ENCODE peak calls at places on chromosomes 16 and 17, in five cellular contexts. G is endodermal cell, C is heart right ventricle, K is testis, Z is kidney. L is an unnamed sample. For H3K4me1, the result is how much of the 10 kb centered on the place peaks cover.

GRCh38 chr16:86970279-86970678 is 346.9 kb downstream of the C16orf95 start:
- DNase-seq in C (no peak), K (no peak), G (no peak), Z (peak), L (peak)

GRCh38 chr16:27751676-27752075 is 201.7 kb downstream of the KATNIP start:
- DNase-seq in K (no peak), C (no peak), Z (peak), G (no peak), L (peak)

GRCh38 chr17:39099686-39100293 is 51.6 kb downstream of the PLXDC1 start:
- DNase-seq in C (peak), G (no peak), Z (no peak), K (peak), L (peak)

GRCh38 chr17:15169676-15170075 is 95.5 kb downstream of the PMP22 start:
- DNase-seq in Z (no peak), G (no peak), C (no peak), K (no peak), L (no peak)

GRCh38 chr16:66886914-66887313 is 6.6 kb downstream of the PDP2 start:
- DNase-seq in Z (no peak), C (no peak), K (no peak), G (no peak), L (no peak)

GRCh38 chr16:1003551-1004347 is 22.2 kb downstream of the SOX8 start:
- DNase-seq in G (no peak), Z (no peak), K (no peak), C (no peak), L (peak)

GRCh38 chr16:26795184-26795583 is 271.5 kb upstream of the C16orf82 start:
- DNase-seq in C (no peak), G (peak), Z (no peak), K (no peak), L (no peak)

GRCh38 chr17:68074279-68074678 is 38.7 kb downstream of the KPNA2 start:
- DNase-seq in G (no peak), K (no peak), C (no peak), Z (peak), L (no peak)

GRCh38 chr17:40038882-40039513 is 15.2 kb downstream of the MED24 start:
- DNase-seq in C (peak), G (peak), Z (peak), K (peak), L (peak)

GRCh38 chr16:66446737-66447136 is 19.6 kb downstream of the BEAN1 start:
- DNase-seq in Z (no peak), C (no peak), G (peak), K (no peak), L (no peak)

GRCh38 chr17:34076743-34077631 is 178.1 kb upstream of the CCL2 start:
- DNase-seq in G (no peak), Z (no peak), K (no peak), C (no peak), L (no peak)

GRCh38 chr16:62149646-62150045 is 113.4 kb upstream of the CDH8 start:
- DNase-seq in K (no peak), C (no peak), Z (no peak), G (no peak), L (no peak)

GRCh38 chr17:74601944-74602572 is 10.0 kb upstream of the CD300LD start:
- DNase-seq in G (peak), K (peak), Z (no peak), C (peak), L (no peak)

GRCh38 chr17:41421617-41422016 is 2.8 kb downstream of the KRT37 start:
- DNase-seq in G (no peak), C (no peak), K (no peak), Z (no peak), L (no peak)

GRCh38 chr17:45305532-45306087 is 11.2 kb downstream of the MAP3K14 start:
- DNase-seq in G (no peak), K (no peak), Z (no peak), C (no peak), L (peak)
- H3K4me1 ChIP-seq in G (under half), K (under half), Z (under half), C (half or more), L (under half)

DNA sequence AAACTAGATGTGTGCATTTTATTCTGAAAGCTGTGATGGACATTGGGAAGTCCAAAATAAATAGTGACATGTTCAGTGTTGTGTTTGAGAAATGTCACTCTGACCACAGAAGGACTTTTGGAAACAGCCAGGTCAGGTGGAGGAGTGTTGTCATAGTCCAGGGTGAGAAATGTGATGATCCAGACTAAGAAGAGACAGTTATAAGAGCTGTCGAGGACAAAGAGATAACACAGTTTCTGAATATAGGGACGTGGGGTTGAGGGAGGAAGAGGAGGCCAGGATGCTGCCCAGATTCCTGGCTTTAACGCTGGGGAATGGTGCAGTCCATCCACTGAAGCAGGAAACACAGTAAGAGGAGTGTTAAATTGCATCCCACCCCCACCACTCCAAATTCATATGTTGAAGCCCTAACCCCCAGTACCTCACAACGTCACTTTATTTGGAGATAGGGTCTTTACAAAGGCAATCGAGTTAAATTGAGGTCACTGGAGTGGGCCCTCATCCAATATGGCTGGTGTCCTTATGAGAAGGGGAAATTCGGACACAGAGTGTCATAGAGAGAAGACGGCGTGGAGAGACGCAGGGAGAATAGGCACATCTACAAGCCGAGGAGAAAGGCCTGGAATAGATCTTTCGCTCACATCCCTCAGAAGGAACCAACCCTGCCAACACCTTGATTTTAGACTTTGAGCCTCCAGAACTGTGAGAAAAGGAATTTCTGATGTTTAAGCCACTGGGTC is 71.3 kb downstream of the VAT1L start:
- DNase-seq in Z (no peak), G (no peak), C (peak), K (no peak), L (no peak)
- H3K4me1 ChIP-seq in Z (under half), G (under half), C (under half), K (under half), L (under half)

GRCh38 chr16:81466351-81466960 is 21.8 kb downstream of the CMIP start:
- DNase-seq in C (no peak), K (no peak), Z (peak), G (no peak), L (no peak)
- H3K4me1 ChIP-seq in C (under half), K (under half), Z (under half), G (under half), L (under half)

GRCh38 chr17:18037482-18037881 is 1.5 kb downstream of the ATPAF2 start:
- DNase-seq in Z (no peak), C (no peak), K (no peak), G (no peak), L (no peak)
- H3K4me1 ChIP-seq in Z (under half), C (under half), K (under half), G (under half), L (under half)

GRCh38 chr17:78787444-78787843 is 5.4 kb upstream of the CYTH1 start:
- DNase-seq in C (no peak), G (no peak), K (no peak), Z (peak), L (no peak)

GRCh38 chr17:78785011-78785662 is 3.1 kb upstream of the CYTH1 start:
- DNase-seq in Z (peak), C (no peak), G (no peak), K (no peak), L (no peak)

GRCh38 chr17:78783711-78784396 is 1.8 kb upstream of the CYTH1 start:
- DNase-seq in G (no peak), K (no peak), Z (no peak), C (no peak), L (no peak)

GRCh38 chr17:78784397-78784751 is 2.3 kb upstream of the CYTH1 start:
- DNase-seq in K (no peak), Z (no peak), C (no peak), G (no peak), L (no peak)

GRCh38 chr17:78785663-78786057 is 3.6 kb upstream of the CYTH1 start:
- DNase-seq in C (no peak), K (no peak), G (peak), Z (no peak), L (no peak)
- H3K4me1 ChIP-seq in C (under half), K (under half), G (under half), Z (under half), L (under half)

DNA sequence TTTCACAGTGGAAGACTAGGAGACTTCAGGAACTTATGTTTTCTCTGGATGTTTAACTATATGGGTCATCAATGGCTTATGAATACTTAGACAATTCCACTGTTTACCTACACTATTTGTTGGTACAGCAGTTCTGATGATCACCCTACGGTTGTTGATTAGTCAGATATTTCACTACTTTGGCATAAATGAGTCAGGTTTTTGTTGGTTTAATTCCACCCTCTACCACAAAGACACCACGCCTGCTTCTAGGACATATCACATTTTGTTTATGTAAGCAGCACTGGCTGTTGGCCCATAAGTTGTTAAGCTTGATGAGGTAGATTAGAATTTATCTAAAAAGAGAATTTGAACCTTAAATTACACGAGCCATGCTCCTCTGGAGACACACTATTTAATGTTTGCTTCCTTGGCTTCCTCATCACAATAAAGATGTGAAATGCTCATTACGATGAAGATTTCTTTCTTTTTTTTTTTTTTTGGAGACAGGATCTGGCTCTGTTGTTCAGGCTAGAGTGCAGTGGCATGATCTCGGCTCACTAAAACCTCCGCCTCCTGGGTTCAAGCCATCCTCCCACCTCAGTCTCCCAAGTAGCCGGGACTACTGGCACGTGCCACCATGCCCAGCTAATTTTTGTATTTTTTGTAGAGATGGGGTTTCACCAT is 4.3 kb downstream of the GDE1 start:
- DNase-seq in G (no peak), C (no peak), Z (no peak), K (no peak), L (no peak)
- H3K4me1 ChIP-seq in G (under half), C (under half), Z (under half), K (under half), L (under half)

L was measured in osteoblast.